ENCODE peak calls at places on chromosomes 3 and 15, in ten cellular contexts. P is AG09309; M is AG04450; N is prostate gland; D is lower leg skin; R is transverse colon; T is activated CD8-positive, alpha-beta T cell treated with anti-CD3 and anti-CD28 coated beads for 36 hours; G is neural progenitor cell; Q is kidney epithelial cell; C is fibroblast of pulmonary artery. E is an unnamed sample.

GRCh38 chr15:75583689-75584088 is 4.6 kb upstream of the PTPN9 start:
- DNase-seq in P (no peak), M (no peak), N (no peak), D (no peak), R (no peak), T (no peak), G (no peak), Q (no peak), C (no peak), E (no peak)

GRCh38 chr3:117399311-117400068 is 689.9 kb downstream of the TUSC7 start:
- DNase-seq in P (no peak), M (peak), N (peak), D (no peak), R (no peak), T (no peak), G (peak), Q (no peak), C (peak), E (no peak)

GRCh38 chr3:42042747-42043115 is 48.4 kb upstream of the TRAK1 start:
- DNase-seq in P (no peak), M (no peak), N (no peak), D (no peak), R (no peak), T (no peak), G (no peak), Q (no peak), C (peak), E (no peak)

GRCh38 chr3:12157026-12157425 is 1.7 kb downstream of the TIMP4 start:
- DNase-seq in P (no peak), M (no peak), N (no peak), D (no peak), R (no peak), T (no peak), G (no peak), Q (no peak), C (no peak), E (no peak)

GRCh38 chr3:123421353-123422174 is 27.3 kb downstream of the ADCY5 start:
- DNase-seq in P (no peak), M (no peak), N (no peak), D (no peak), R (peak), T (peak), G (no peak), Q (no peak), C (peak), E (peak)

GRCh38 chr15:73237910-73238309 is 130.8 kb downstream of the HCN4 start:
- DNase-seq in P (no peak), M (no peak), N (no peak), D (no peak), R (no peak), T (no peak), G (no peak), Q (no peak), C (no peak), E (no peak)

GRCh38 chr15:57213783-57214366 is 162.4 kb upstream of the CGNL1 start:
- DNase-seq in P (no peak), M (no peak), N (peak), D (no peak), R (no peak), T (no peak), G (peak), Q (no peak), C (peak), E (peak)

GRCh38 chr3:24202071-24202470 is 257.0 kb downstream of the NR1D2 start:
- DNase-seq in P (no peak), M (no peak), N (no peak), D (no peak), R (no peak), T (no peak), G (no peak), Q (no peak), C (no peak), E (no peak)

GRCh38 chr3:13569641-13570390 is 20.9 kb downstream of the FBLN2 start:
- DNase-seq in P (peak), M (no peak), N (no peak), D (no peak), R (no peak), T (no peak), G (no peak), Q (no peak), C (no peak), E (no peak)

GRCh38 chr15:68205949-68206539 is 912 bp upstream of the CALML4 start:
- DNase-seq in P (no peak), M (no peak), N (no peak), D (peak), R (peak), T (no peak), G (no peak), Q (no peak), C (no peak), E (no peak)

GRCh38 chr3:15330031-15330596 is 2.3 kb downstream of the SH3BP5 start:
- DNase-seq in P (peak), M (no peak), N (no peak), D (peak), R (peak), T (no peak), G (peak), Q (no peak), C (peak), E (peak)

GRCh38 chr3:172524611-172525010 is 1.4 kb upstream of the TNFSF10 start:
- DNase-seq in P (no peak), M (no peak), N (no peak), D (no peak), R (no peak), T (no peak), G (no peak), Q (no peak), C (peak), E (no peak)

GRCh38 chr15:57565326-57565725 is 26.4 kb upstream of the MYZAP start:
- DNase-seq in P (no peak), M (no peak), N (no peak), D (no peak), R (peak), T (peak), G (no peak), Q (no peak), C (peak), E (peak)

DNA sequence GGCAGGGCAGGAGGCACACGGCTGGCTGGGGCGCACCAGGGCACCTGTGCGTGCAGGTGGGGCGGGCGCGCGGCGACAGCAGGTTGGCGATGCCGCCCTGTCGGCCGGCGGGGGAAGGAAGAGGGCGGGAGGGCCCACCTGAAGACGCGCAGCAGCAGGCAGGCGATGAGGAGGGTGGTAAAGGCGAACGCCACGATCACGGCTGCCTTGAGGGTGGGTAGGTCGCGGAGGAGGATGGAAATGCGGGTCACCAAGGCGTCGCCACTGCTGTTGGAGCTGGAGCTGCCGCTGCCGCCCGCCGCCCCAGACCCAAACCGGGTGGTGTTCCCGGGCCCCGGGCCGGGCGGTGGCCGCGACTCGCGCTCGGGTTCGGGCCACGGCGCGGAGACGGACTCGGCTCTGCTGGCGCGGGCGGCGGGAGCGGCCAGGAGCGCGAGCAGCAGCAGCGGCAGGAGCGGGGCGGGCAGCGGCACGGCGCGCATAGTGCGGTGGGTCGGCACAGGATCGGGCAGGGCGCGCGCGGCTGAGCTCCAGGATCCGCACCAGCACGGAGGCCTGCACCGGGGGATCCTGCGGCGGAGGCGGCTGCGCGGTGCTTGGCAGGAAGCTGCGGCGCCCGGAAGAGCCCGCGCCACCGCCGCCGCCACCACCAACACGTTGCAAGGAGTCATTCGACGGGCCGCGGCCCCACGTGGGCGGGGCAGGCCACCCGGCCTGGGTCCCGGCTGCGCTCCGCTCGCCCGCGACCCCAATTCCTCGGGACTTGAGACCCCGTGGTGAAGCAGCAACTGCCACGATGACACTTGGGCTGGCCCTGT is at the start of gene FAM174B:
- DNase-seq in P (no peak), M (no peak), N (peak), D (no peak), R (peak), T (peak), G (peak), Q (no peak), C (peak), E (peak)
- TF ChIP-seq CTCF in P (no peak), M (no peak), N (no peak), D (no peak), R (no peak), T (no peak), G (no peak), Q (no peak), C (no peak), E (no peak)

GRCh38 chr15:66719471-66719870 is 17.4 kb downstream of the SMAD6 start:
- DNase-seq in P (no peak), M (no peak), N (no peak), D (no peak), R (no peak), T (no peak), G (no peak), Q (no peak), C (no peak), E (no peak)
- TF ChIP-seq CTCF in P (no peak), M (no peak), N (no peak), D (no peak), R (no peak), T (no peak), G (no peak), Q (no peak), C (no peak), E (no peak)

GRCh38 chr15:36643551-36643950 is 64.1 kb downstream of the CDIN1 start:
- DNase-seq in P (no peak), M (no peak), N (no peak), D (no peak), R (no peak), T (no peak), G (peak), Q (no peak), C (peak), E (no peak)

GRCh38 chr15:36642311-36642710 is 62.9 kb downstream of the CDIN1 start:
- DNase-seq in P (no peak), M (no peak), N (no peak), D (no peak), R (no peak), T (no peak), G (no peak), Q (no peak), C (no peak), E (no peak)

GRCh38 chr15:36644156-36644896 is 64.9 kb downstream of the CDIN1 start:
- DNase-seq in P (no peak), M (no peak), N (no peak), D (no peak), R (no peak), T (no peak), G (peak), Q (no peak), C (no peak), E (no peak)

DNA sequence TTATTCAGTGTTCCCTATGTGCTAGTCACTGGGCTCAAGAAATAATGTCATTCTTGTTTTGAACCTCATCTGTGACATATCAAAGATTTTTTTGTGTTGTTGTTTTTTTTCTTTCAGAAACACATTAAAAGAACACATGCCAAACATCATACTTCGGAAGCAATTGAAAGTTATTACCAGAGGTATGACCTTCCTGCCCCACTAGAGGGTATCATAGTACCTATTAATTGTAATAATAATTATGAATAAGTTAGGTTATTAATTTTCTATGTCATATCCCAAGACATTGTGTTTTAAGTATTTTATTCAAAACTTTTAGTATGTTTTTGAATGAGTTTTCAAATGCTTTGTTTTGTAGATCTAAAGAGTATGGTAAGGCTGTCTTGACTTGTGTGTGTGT is 65.7 kb downstream of the CDIN1 start:
- DNase-seq in P (no peak), M (no peak), N (no peak), D (no peak), R (no peak), T (no peak), G (no peak), Q (no peak), C (peak), E (no peak)
- TF ChIP-seq CTCF in P (peak), M (peak), N (peak), D (no peak), R (no peak), T (no peak), G (no peak), Q (no peak), C (peak), E (no peak)

GRCh38 chr3:116007000-116007399 is 383.7 kb downstream of the GAP43 start:
- DNase-seq in P (no peak), M (no peak), N (no peak), D (no peak), R (no peak), T (no peak), G (no peak), Q (no peak), C (no peak), E (no peak)
- TF ChIP-seq CTCF in P (no peak), M (no peak), N (no peak), D (no peak), R (no peak), T (no peak), G (no peak), Q (no peak), C (no peak), E (no peak)

GRCh38 chr3:158780795-158781590 is 20.9 kb upstream of the MFSD1 start:
- DNase-seq in P (no peak), M (no peak), N (no peak), D (no peak), R (no peak), T (no peak), G (no peak), Q (no peak), C (peak), E (no peak)
- TF ChIP-seq CTCF in P (no peak), M (no peak), N (no peak), D (no peak), R (no peak), T (no peak), G (no peak), Q (no peak), C (no peak), E (no peak)

GRCh38 chr3:70757658-70758057 is 445.2 kb upstream of the MDFIC2 start:
- DNase-seq in P (no peak), M (no peak), N (no peak), D (no peak), R (no peak), T (no peak), G (no peak), Q (no peak), C (no peak), E (no peak)

GRCh38 chr3:70748593-70748992 is 436.2 kb upstream of the MDFIC2 start:
- DNase-seq in P (no peak), M (no peak), N (no peak), D (no peak), R (no peak), T (no peak), G (peak), Q (no peak), C (no peak), E (no peak)

GRCh38 chr3:70754314-70754713 is 441.9 kb upstream of the MDFIC2 start:
- DNase-seq in P (no peak), M (no peak), N (no peak), D (no peak), R (no peak), T (no peak), G (no peak), Q (no peak), C (peak), E (no peak)

GRCh38 chr3:70749122-70749521 is 436.7 kb upstream of the MDFIC2 start:
- DNase-seq in P (no peak), M (no peak), N (no peak), D (no peak), R (no peak), T (no peak), G (no peak), Q (no peak), C (no peak), E (no peak)

GRCh38 chr3:70753572-70753971 is 441.1 kb upstream of the MDFIC2 start:
- DNase-seq in P (no peak), M (no peak), N (peak), D (no peak), R (no peak), T (no peak), G (peak), Q (no peak), C (no peak), E (no peak)
- TF ChIP-seq CTCF in P (peak), M (peak), N (no peak), D (no peak), R (no peak), T (no peak), G (peak), Q (peak), C (peak), E (no peak)

DNA sequence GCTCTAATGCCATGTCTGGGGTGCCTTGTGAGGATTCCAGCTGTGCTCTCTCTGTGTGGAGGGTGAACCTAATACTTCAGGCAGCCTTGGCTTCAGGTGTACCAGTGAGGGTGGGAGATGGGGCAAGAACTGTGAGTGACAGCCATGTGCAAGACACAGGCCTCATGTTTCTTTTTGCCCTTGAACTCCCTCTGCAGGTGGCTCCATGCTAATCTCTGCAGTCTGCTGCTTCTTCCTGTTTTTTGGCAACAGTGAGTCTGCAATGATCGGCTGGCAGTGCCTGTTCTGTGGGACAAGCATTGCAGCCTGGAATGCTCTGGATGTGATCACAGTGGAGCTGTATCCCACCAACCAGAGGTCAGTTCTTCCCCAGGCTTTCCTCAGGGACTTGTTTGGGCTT is 189.3 kb downstream of the SV2B start:
- DNase-seq in P (no peak), M (no peak), N (no peak), D (no peak), R (no peak), T (peak), G (no peak), Q (no peak), C (no peak), E (peak)
- TF ChIP-seq CTCF in P (no peak), M (no peak), N (no peak), D (no peak), R (no peak), T (no peak), G (no peak), Q (no peak), C (no peak), E (peak)

GRCh38 chr3:154314152-154314551 is 10.1 kb downstream of the DHX36 start:
- DNase-seq in P (no peak), M (no peak), N (no peak), D (no peak), R (no peak), T (no peak), G (no peak), Q (no peak), C (no peak), E (no peak)
- TF ChIP-seq CTCF in P (no peak), M (no peak), N (no peak), D (no peak), R (no peak), T (no peak), G (peak), Q (no peak), C (no peak), E (no peak)

GRCh38 chr15:99962006-99962561 is 228.8 kb upstream of the LYSMD4 start:
- DNase-seq in P (no peak), M (no peak), N (no peak), D (peak), R (no peak), T (no peak), G (no peak), Q (no peak), C (no peak), E (no peak)

GRCh38 chr15:99963976-99964375 is 230.7 kb upstream of the LYSMD4 start:
- DNase-seq in P (no peak), M (no peak), N (no peak), D (peak), R (no peak), T (no peak), G (no peak), Q (no peak), C (no peak), E (no peak)

GRCh38 chr15:99958426-99959097 is 225.3 kb upstream of the LYSMD4 start:
- DNase-seq in P (no peak), M (no peak), N (no peak), D (peak), R (no peak), T (no peak), G (no peak), Q (no peak), C (no peak), E (no peak)

GRCh38 chr15:99963096-99963825 is 230.0 kb upstream of the LYSMD4 start:
- DNase-seq in P (peak), M (no peak), N (no peak), D (peak), R (no peak), T (no peak), G (no peak), Q (peak), C (peak), E (no peak)

DNA sequence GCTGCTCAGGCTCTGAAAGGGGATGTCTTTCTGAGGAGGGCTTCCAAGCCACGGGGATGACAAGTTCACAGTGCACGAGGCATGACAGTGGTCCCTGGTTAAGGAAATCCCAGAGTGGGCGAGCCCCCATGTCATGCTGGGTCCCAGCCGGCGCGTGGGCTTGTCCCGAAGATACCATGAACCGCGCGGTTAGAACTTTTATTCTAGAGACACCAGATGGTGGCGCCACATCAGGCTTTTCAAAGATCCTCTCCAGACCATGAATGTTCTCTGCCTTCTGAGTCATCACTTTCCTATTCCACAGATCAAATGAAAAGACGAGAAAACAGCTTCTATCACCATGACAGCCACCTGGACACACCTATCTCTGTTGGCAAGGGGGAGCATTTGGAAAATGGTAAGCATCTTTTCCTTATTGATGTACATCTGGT is 227.8 kb upstream of the LYSMD4 start:
- DNase-seq in P (no peak), M (no peak), N (no peak), D (peak), R (no peak), T (peak), G (peak), Q (no peak), C (peak), E (no peak)
- TF ChIP-seq CTCF in P (peak), M (no peak), N (no peak), D (no peak), R (no peak), T (peak), G (peak), Q (no peak), C (peak), E (no peak)

GRCh38 chr15:31060429-31061140 is 40.9 kb downstream of the TRPM1 start:
- DNase-seq in P (no peak), M (no peak), N (no peak), D (no peak), R (no peak), T (no peak), G (no peak), Q (no peak), C (no peak), E (no peak)
- TF ChIP-seq CTCF in P (no peak), M (no peak), N (no peak), D (no peak), R (no peak), T (no peak), G (no peak), Q (no peak), C (no peak), E (no peak)